ENCODE peak calls at places on chromosomes 2 and 18, in five cellular contexts. D is progenitor cell of endocrine pancreas, R is keratinocyte, J is tibial nerve, E is foreskin keratinocyte. A is an unnamed sample.

GRCh38 chr18:45876131-45876530 is 50.7 kb downstream of the SIGLEC15 start:
- DNase-seq in D (no peak), R (no peak), J (no peak), E (no peak), A (no peak)

GRCh38 chr2:227615906-227616305 is 1.3 kb upstream of the SCYGR3 start:
- DNase-seq in D (no peak), R (no peak), J (no peak), E (no peak), A (no peak)

GRCh38 chr2:177467646-177468045 is 75.1 kb downstream of the AGPS start:
- DNase-seq in D (no peak), R (no peak), J (no peak), E (peak), A (no peak)

GRCh38 chr2:69138793-69139510 is 126.0 kb downstream of the ANTXR1 start:
- DNase-seq in D (no peak), R (peak), J (no peak), E (peak), A (peak)

GRCh38 chr2:85704800-85705679 is 10.9 kb downstream of the GNLY start:
- DNase-seq in D (no peak), R (no peak), J (no peak), E (no peak), A (no peak)

GRCh38 chr2:18719978-18720775 is 130.8 kb upstream of the NT5C1B start:
- DNase-seq in D (no peak), R (no peak), J (no peak), E (peak), A (no peak)

GRCh38 chr2:237097911-237098702 is 12.4 kb downstream of the COPS8 start:
- DNase-seq in D (no peak), R (peak), J (no peak), E (peak), A (peak)

GRCh38 chr18:48913201-48913600 is 37.6 kb downstream of the SMAD7 start:
- DNase-seq in D (no peak), R (no peak), J (no peak), E (no peak), A (no peak)

GRCh38 chr2:41482659-41483058 is 565.2 kb upstream of the PKDCC start:
- DNase-seq in D (no peak), R (no peak), J (no peak), E (no peak), A (no peak)

GRCh38 chr2:129253461-129253812 is 726.0 kb upstream of the RAB6C start:
- DNase-seq in D (no peak), R (no peak), J (no peak), E (no peak), A (no peak)
- TF ChIP-seq CTCF in D (peak), R (peak), J (peak), E (peak), A (no peak)

GRCh38 chr18:23077493-23078256 is 57.6 kb upstream of the CABLES1 start:
- DNase-seq in D (no peak), R (no peak), J (no peak), E (no peak), A (no peak)
- TF ChIP-seq CTCF in D (peak), R (peak), J (no peak), E (peak), A (no peak)

GRCh38 chr2:147989809-147990403 is 30.6 kb downstream of the ORC4 start:
- DNase-seq in D (no peak), R (no peak), J (peak), E (no peak), A (no peak)
- TF ChIP-seq CTCF in D (peak), R (no peak), J (peak), E (peak), A (no peak)

DNA sequence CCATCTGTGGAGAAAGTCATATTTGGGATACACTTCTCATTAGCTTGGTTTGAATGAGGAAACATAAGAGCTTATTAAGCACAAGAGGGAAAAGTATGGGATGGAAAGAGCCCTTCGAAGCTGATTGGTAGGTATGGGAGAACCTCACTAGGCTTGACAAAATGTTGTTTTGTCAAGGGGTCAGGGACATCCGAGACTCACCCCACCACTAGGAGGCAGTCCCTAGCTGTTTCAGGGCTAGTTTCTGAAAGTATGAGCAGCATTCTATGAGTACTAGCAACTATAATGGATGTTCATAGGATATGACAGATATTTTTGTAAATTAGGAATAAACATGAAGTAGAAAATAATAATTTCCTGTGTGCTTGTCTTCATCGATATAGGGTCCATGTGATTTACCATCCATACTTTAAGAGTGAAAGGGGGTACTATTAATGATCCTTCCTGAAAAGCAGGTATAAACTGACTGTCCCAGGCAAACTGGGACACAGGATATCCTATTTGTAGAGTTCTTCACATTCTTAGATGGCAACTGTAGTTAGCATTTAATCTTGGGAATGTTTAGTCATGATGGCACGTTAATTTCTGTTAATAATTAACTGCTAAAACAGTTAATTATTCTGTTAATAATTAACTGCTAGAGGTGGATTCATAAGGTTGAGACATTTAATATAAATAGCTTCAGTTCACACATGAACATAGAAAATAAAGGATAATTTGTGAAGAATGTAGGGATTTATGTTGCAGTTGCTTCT is 28.4 kb downstream of the OTX1 start:
- DNase-seq in D (no peak), R (no peak), J (no peak), E (peak), A (no peak)
- TF ChIP-seq CTCF in D (peak), R (peak), J (no peak), E (peak), A (no peak)

GRCh38 chr2:140455312-140455711 is 1675.1 kb upstream of the NXPH2 start:
- DNase-seq in D (no peak), R (no peak), J (no peak), E (no peak), A (no peak)
- TF ChIP-seq CTCF in D (no peak), R (no peak), J (no peak), E (no peak), A (no peak)

GRCh38 chr2:29295843-29296242 is 180.6 kb downstream of the CLIP4 start:
- DNase-seq in D (no peak), R (no peak), J (no peak), E (no peak), A (no peak)
- TF ChIP-seq CTCF in D (peak), R (peak), J (no peak), E (peak), A (peak)

DNA sequence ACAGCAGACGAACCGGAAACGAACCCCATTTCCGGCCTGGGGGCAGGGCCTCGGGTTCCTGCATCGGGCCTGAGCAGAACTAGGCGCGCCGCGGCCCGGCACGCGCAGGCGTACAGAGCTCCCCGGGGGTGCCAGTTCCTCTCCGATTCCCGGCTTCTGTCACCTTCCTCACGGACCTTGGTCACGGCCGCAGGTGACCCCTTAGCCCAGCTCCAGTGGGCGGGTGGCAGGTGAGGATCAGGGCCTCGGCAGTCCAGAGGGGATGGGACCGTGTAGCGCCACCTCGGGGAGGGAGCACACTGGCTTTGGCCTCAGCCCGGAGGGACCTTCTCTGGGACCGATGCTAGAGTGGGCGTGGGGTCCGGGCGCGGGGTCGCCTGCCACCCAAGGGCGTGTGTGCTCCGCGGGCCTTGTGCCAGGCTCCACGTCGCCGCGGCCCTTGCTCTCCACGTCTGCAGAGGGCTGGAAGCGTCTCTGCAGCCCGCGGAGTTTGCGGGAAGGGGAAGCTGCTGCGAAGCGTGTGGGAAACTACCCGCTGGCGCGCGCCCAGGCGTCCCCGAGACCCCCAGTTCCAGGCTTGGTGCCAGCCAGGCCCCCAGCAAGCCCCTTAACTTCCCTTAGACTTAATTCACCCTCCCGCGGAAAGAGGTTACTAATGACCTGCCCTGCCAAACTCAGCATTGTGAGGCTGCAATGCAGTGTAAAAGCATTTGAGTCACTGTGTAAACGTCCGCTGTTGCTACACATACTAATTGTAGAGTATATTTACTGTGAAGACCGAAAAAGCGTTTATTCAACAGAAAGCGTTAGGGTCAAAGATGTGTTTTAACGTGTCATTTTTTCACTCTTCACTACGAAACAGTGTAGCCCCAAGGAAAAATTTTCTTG is at the start of gene TRAPPC12:
- DNase-seq in D (peak), R (peak), J (peak), E (peak), A (peak)
- TF ChIP-seq CTCF in D (peak), R (peak), J (peak), E (peak), A (no peak)

A was measured in gastrocnemius medialis.